ENCODE peak calls at places on chromosomes 6 and 20, in six cellular contexts. One of them, this sample, is unnamed.

GRCh38 chr6:13568970-13569369 is 5.4 kb upstream of the SIRT5 start:
- DNase-seq in astrocyte of the cerebellum: no peak
- DNase-seq in MCF 10A: no peak
- DNase-seq in SHP77: no peak
- DNase-seq in sciatic nerve: no peak
- DNase-seq in ELF-1: no peak
- DNase-seq in this sample: no peak

GRCh38 chr20:14441201-14441600 is 103.8 kb upstream of the FLRT3 start:
- DNase-seq in astrocyte of the cerebellum: no peak
- DNase-seq in MCF 10A: peak; percentile 61
- DNase-seq in SHP77: no peak
- DNase-seq in sciatic nerve: no peak
- DNase-seq in ELF-1: no peak
- DNase-seq in this sample: no peak

GRCh38 chr6:154318711-154319110 is 37.9 kb downstream of the IPCEF1 start:
- DNase-seq in astrocyte of the cerebellum: no peak
- DNase-seq in MCF 10A: no peak
- DNase-seq in SHP77: no peak
- DNase-seq in sciatic nerve: no peak
- DNase-seq in ELF-1: no peak
- DNase-seq in this sample: no peak

GRCh38 chr20:45872626-45873025 is 8.4 kb upstream of the ZSWIM1 start:
- DNase-seq in astrocyte of the cerebellum: no peak
- DNase-seq in MCF 10A: no peak
- DNase-seq in SHP77: no peak
- DNase-seq in sciatic nerve: no peak
- DNase-seq in ELF-1: peak; percentile 66
- DNase-seq in this sample: no peak

GRCh38 chr6:13146429-13146828 is 181.9 kb downstream of the TBC1D7 start:
- DNase-seq in astrocyte of the cerebellum: no peak
- DNase-seq in MCF 10A: no peak
- DNase-seq in SHP77: no peak
- DNase-seq in sciatic nerve: no peak
- DNase-seq in ELF-1: no peak
- DNase-seq in this sample: no peak

GRCh38 chr6:159107451-159108260 is 61.5 kb upstream of the FNDC1 start:
- DNase-seq in astrocyte of the cerebellum: no peak
- DNase-seq in MCF 10A: no peak
- DNase-seq in SHP77: peak; percentile 66
- DNase-seq in sciatic nerve: no peak
- DNase-seq in ELF-1: no peak
- DNase-seq in this sample: peak; percentile 35

GRCh38 chr6:52598123-52598823 is 21.4 kb upstream of the TRAM2 start:
- DNase-seq in astrocyte of the cerebellum: no peak
- DNase-seq in MCF 10A: peak; percentile 52
- DNase-seq in SHP77: peak; percentile 66
- DNase-seq in sciatic nerve: peak; percentile 70
- DNase-seq in ELF-1: peak; percentile 89
- DNase-seq in this sample: no peak

GRCh38 chr6:45772886-45773285 is 242.8 kb downstream of the CLIC5 start:
- DNase-seq in astrocyte of the cerebellum: no peak
- DNase-seq in MCF 10A: no peak
- DNase-seq in SHP77: no peak
- DNase-seq in sciatic nerve: no peak
- DNase-seq in ELF-1: no peak
- DNase-seq in this sample: no peak

GRCh38 chr20:9066196-9066595 is 2.7 kb upstream of the PLCB4 start:
- DNase-seq in astrocyte of the cerebellum: no peak
- DNase-seq in MCF 10A: no peak
- DNase-seq in SHP77: no peak
- DNase-seq in sciatic nerve: no peak
- DNase-seq in ELF-1: no peak
- DNase-seq in this sample: no peak

GRCh38 chr6:37283786-37284185 is 25.8 kb upstream of the TMEM217 start:
- DNase-seq in astrocyte of the cerebellum: no peak
- DNase-seq in MCF 10A: no peak
- DNase-seq in SHP77: no peak
- DNase-seq in sciatic nerve: no peak
- DNase-seq in ELF-1: no peak
- DNase-seq in this sample: no peak

GRCh38 chr6:118618676-118619377 is 32.6 kb downstream of the CEP85L start:
- DNase-seq in astrocyte of the cerebellum: peak; percentile 1
- DNase-seq in MCF 10A: peak; percentile 67
- DNase-seq in SHP77: peak; percentile 24
- DNase-seq in sciatic nerve: peak; percentile 70
- DNase-seq in ELF-1: peak; percentile 66
- DNase-seq in this sample: peak; percentile 40

GRCh38 chr20:41205313-41205712 is 68.0 kb downstream of the PLCG1 start:
- DNase-seq in astrocyte of the cerebellum: no peak
- DNase-seq in MCF 10A: no peak
- DNase-seq in SHP77: no peak
- DNase-seq in sciatic nerve: no peak
- DNase-seq in ELF-1: no peak
- DNase-seq in this sample: no peak

GRCh38 chr6:38460216-38460615 is 179.5 kb downstream of the BTBD9 start:
- DNase-seq in astrocyte of the cerebellum: peak; percentile 85
- DNase-seq in MCF 10A: peak; percentile 6
- DNase-seq in SHP77: no peak
- DNase-seq in sciatic nerve: no peak
- DNase-seq in ELF-1: no peak
- DNase-seq in this sample: no peak

GRCh38 chr6:154197176-154197850 is 158.3 kb downstream of the OPRM1 start:
- DNase-seq in astrocyte of the cerebellum: peak; percentile 82
- DNase-seq in MCF 10A: peak; percentile 29
- DNase-seq in SHP77: no peak
- DNase-seq in sciatic nerve: no peak
- DNase-seq in ELF-1: no peak
- DNase-seq in this sample: no peak

GRCh38 chr6:144408151-144408550 is 123.0 kb downstream of the UTRN start:
- DNase-seq in astrocyte of the cerebellum: no peak
- DNase-seq in MCF 10A: no peak
- DNase-seq in SHP77: no peak
- DNase-seq in sciatic nerve: no peak
- DNase-seq in ELF-1: no peak
- DNase-seq in this sample: no peak

GRCh38 chr20:483791-484644 is 21.7 kb upstream of the TBC1D20 start:
- DNase-seq in astrocyte of the cerebellum: no peak
- DNase-seq in MCF 10A: no peak
- DNase-seq in SHP77: no peak
- DNase-seq in sciatic nerve: peak; percentile 63
- DNase-seq in ELF-1: no peak
- DNase-seq in this sample: no peak

GRCh38 chr6:9116026-9116425 is 680.7 kb upstream of the SLC35B3 start:
- DNase-seq in astrocyte of the cerebellum: peak; percentile 22
- DNase-seq in MCF 10A: no peak
- DNase-seq in SHP77: peak; percentile 44
- DNase-seq in sciatic nerve: no peak
- DNase-seq in ELF-1: no peak
- DNase-seq in this sample: no peak

GRCh38 chr20:3923818-3924217 is 34.6 kb downstream of the PANK2 start:
- DNase-seq in astrocyte of the cerebellum: no peak
- DNase-seq in MCF 10A: peak; percentile 81
- DNase-seq in SHP77: no peak
- DNase-seq in sciatic nerve: no peak
- DNase-seq in ELF-1: peak; percentile 21
- DNase-seq in this sample: no peak

GRCh38 chr6:47157653-47158219 is 115.6 kb upstream of the ADGRF1 start:
- DNase-seq in astrocyte of the cerebellum: no peak
- DNase-seq in MCF 10A: no peak
- DNase-seq in SHP77: no peak
- DNase-seq in sciatic nerve: no peak
- DNase-seq in ELF-1: no peak
- DNase-seq in this sample: no peak

GRCh38 chr6:77740380-77740779 is 87.5 kb downstream of the MEI4 start:
- DNase-seq in astrocyte of the cerebellum: peak; percentile 18
- DNase-seq in MCF 10A: peak; percentile 43
- DNase-seq in SHP77: peak; percentile 5
- DNase-seq in sciatic nerve: no peak
- DNase-seq in ELF-1: no peak
- DNase-seq in this sample: no peak

GRCh38 chr6:25370175-25371036 is 91.2 kb downstream of the CARMIL1 start:
- DNase-seq in astrocyte of the cerebellum: no peak
- DNase-seq in MCF 10A: no peak
- DNase-seq in SHP77: peak; percentile 22
- DNase-seq in sciatic nerve: no peak
- DNase-seq in ELF-1: no peak
- DNase-seq in this sample: no peak

GRCh38 chr20:9323622-9324021 is 190.8 kb upstream of the LAMP5 start:
- DNase-seq in astrocyte of the cerebellum: no peak
- DNase-seq in MCF 10A: no peak
- DNase-seq in SHP77: peak; percentile 21
- DNase-seq in sciatic nerve: no peak
- DNase-seq in ELF-1: peak; percentile 36
- DNase-seq in this sample: no peak

GRCh38 chr6:17938885-17939284 is 48.5 kb downstream of the KIF13A start:
- DNase-seq in astrocyte of the cerebellum: no peak
- DNase-seq in MCF 10A: peak; percentile 42
- DNase-seq in SHP77: no peak
- DNase-seq in sciatic nerve: no peak
- DNase-seq in ELF-1: no peak
- DNase-seq in this sample: no peak